ENCODE peak calls at places on chromosome 11, in six cellular contexts. V, Y, B, N, C and D are unnamed samples.

GRCh38 chr11:25068451-25068850 is 571.6 kb downstream of the LUZP2 start:
- DNase-seq in V (no peak), B (no peak), C (no peak), Y (no peak), N (no peak), D (no peak)

GRCh38 chr11:95318459-95318858 is 87.5 kb upstream of the SESN3 start:
- DNase-seq in B (no peak), Y (no peak), C (peak; percentile 14), V (no peak), N (no peak), D (no peak)

GRCh38 chr11:107816028-107816427 is 42.6 kb downstream of the SLC35F2 start:
- DNase-seq in V (no peak), C (no peak), N (no peak), Y (no peak), B (no peak), D (no peak)

GRCh38 chr11:121626507-121626875 is 173.7 kb upstream of the SORL1-AS1 start:
- DNase-seq in B (no peak), C (no peak), N (no peak), Y (no peak), V (no peak), D (no peak)

GRCh38 chr11:8775341-8776133 is 92.9 kb downstream of the RPL27A start:
- DNase-seq in C (peak; percentile 28), V (no peak), Y (no peak), N (peak; percentile 47), B (no peak), D (no peak)

GRCh38 chr11:121237686-121238658 is 54.6 kb upstream of the SC5D start:
- DNase-seq in C (peak; percentile 2), V (no peak), N (no peak), B (no peak), Y (peak; percentile 76), D (peak; percentile 52)

GRCh38 chr11:106395716-106396349 is 318.4 kb downstream of the AASDHPPT start:
- DNase-seq in Y (no peak), C (no peak), B (no peak), N (no peak), V (no peak), D (no peak)

GRCh38 chr11:106186630-106187029 is 109.2 kb downstream of the AASDHPPT start:
- DNase-seq in N (no peak), C (no peak), V (peak; percentile 12), B (no peak), Y (no peak), D (no peak)

GRCh38 chr11:12239396-12240298 is 129.3 kb downstream of the MICAL2 start:
- DNase-seq in Y (peak; percentile 25), B (no peak), C (no peak), V (no peak), N (peak; percentile 57), D (no peak)

GRCh38 chr11:75557649-75558494 is 4.2 kb upstream of the SERPINH1 start:
- DNase-seq in B (peak; percentile 95), C (peak; percentile 97), V (no peak), Y (peak; percentile 88), N (no peak), D (peak; percentile 96)

GRCh38 chr11:105265859-105266258 is 126.3 kb upstream of the CARD18 start:
- DNase-seq in Y (peak; percentile 34), N (no peak), B (peak; percentile 53), C (peak; percentile 71), V (no peak), D (peak; percentile 55)

GRCh38 chr11:113202431-113202830 is 112.0 kb upstream of the TTC12 start:
- DNase-seq in V (peak; percentile 52), N (no peak), C (no peak), Y (no peak), B (no peak), D (peak; percentile 13)

GRCh38 chr11:19428206-19429001 is 187.7 kb upstream of the E2F8 start:
- DNase-seq in B (no peak), N (no peak), C (no peak), Y (no peak), V (peak; percentile 8), D (no peak)

GRCh38 chr11:33733978-33734377 is 2.2 kb downstream of the CD59 start:
- DNase-seq in V (no peak), B (no peak), C (no peak), Y (no peak), N (no peak), D (peak; percentile 38)

GRCh38 chr11:83689062-83689461 is 402.9 kb upstream of the CCDC90B start:
- DNase-seq in Y (no peak), V (no peak), N (no peak), C (no peak), B (no peak), D (no peak)

GRCh38 chr11:35289821-35290220 is 129.5 kb downstream of the SLC1A2 start:
- DNase-seq in Y (peak; percentile 62), B (peak; percentile 66), N (no peak), C (peak; percentile 24), V (no peak), D (peak; percentile 64)

GRCh38 chr11:46026616-46027293 is 94.5 kb downstream of the PHF21A start:
- DNase-seq in N (no peak), C (no peak), B (peak; percentile 72), Y (peak; percentile 16), V (no peak), D (peak; percentile 57)

GRCh38 chr11:125084057-125084416 is 20.9 kb downstream of the SLC37A2 start:
- DNase-seq in Y (no peak), N (no peak), C (no peak), V (no peak), B (no peak), D (no peak)

GRCh38 chr11:47595029-47595428 is 818 bp upstream of the C1QTNF4 start:
- DNase-seq in B (no peak), Y (no peak), N (no peak), C (no peak), V (no peak), D (no peak)

GRCh38 chr11:72189448-72190250 is 2.3 kb upstream of the FOLR1 start:
- DNase-seq in C (no peak), B (no peak), V (no peak), Y (no peak), N (peak; percentile 14), D (no peak)

GRCh38 chr11:43870981-43871550 is 9.6 kb upstream of the ALKBH3 start:
- DNase-seq in C (no peak), B (no peak), V (no peak), N (no peak), Y (no peak), D (no peak)

GRCh38 chr11:129248618-129249017 is 56.5 kb upstream of the ARHGAP32 start:
- DNase-seq in C (peak; percentile 71), N (no peak), Y (peak; percentile 66), B (peak; percentile 81), V (peak; percentile 49), D (peak; percentile 62)

GRCh38 chr11:108875134-108875533 is 210.3 kb downstream of the DDX10 start:
- DNase-seq in N (no peak), Y (no peak), B (no peak), C (no peak), V (no peak), D (no peak)

GRCh38 chr11:3382613-3383275 is 3.8 kb upstream of the ZNF195 start:
- DNase-seq in C (no peak), V (no peak), Y (no peak), B (no peak), N (no peak), D (no peak)
- TF ChIP-seq CTCF in C (no peak), V (no peak), Y (no peak), B (no peak), N (no peak), D (no peak)

GRCh38 chr11:60950933-60951610 is 904 bp downstream of the SLC15A3 start:
- DNase-seq in V (no peak), C (peak; percentile 14), B (peak; percentile 27), Y (no peak), N (no peak), D (no peak)

GRCh38 chr11:60948251-60948650 is 3.7 kb downstream of the SLC15A3 start:
- DNase-seq in N (no peak), B (no peak), C (no peak), V (no peak), Y (no peak), D (no peak)

GRCh38 chr11:60951611-60951908 is 416 bp downstream of the SLC15A3 start:
- DNase-seq in V (no peak), Y (no peak), B (no peak), C (no peak), N (no peak), D (no peak)

GRCh38 chr11:60951909-60952741 is at the start of gene SLC15A3:
- DNase-seq in C (peak; percentile 50), V (no peak), B (peak; percentile 46), N (no peak), Y (no peak), D (peak; percentile 42)

DNA sequence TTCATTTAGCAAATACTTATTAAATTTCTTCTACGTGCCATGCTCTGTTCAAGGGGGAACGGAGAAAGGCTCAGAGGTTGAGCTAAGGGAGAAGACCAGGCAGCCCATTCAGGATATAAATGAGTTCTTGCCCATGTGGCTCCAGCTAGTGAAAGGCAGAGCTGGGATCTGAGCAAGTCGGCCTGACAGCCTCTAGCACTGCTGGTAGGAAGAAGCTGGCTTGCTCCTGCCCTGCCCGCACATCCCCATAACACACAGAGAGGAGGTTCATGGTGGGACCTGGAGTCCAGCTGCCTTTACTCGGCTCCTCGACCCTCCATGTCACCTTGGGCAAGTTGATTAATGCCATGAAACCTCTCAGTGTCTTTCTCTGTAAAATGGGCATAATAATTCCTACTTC is 2.0 kb downstream of the SLC15A3 start:
- DNase-seq in C (no peak), B (no peak), N (no peak), Y (no peak), V (no peak), D (no peak)
- H3K4me3 ChIP-seq in C (no peak overlapping the region), B (no peak overlapping the region), N (no peak overlapping the region), Y (no peak overlapping the region), V (no peak overlapping the region), D (no peak overlapping the region)

DNA sequence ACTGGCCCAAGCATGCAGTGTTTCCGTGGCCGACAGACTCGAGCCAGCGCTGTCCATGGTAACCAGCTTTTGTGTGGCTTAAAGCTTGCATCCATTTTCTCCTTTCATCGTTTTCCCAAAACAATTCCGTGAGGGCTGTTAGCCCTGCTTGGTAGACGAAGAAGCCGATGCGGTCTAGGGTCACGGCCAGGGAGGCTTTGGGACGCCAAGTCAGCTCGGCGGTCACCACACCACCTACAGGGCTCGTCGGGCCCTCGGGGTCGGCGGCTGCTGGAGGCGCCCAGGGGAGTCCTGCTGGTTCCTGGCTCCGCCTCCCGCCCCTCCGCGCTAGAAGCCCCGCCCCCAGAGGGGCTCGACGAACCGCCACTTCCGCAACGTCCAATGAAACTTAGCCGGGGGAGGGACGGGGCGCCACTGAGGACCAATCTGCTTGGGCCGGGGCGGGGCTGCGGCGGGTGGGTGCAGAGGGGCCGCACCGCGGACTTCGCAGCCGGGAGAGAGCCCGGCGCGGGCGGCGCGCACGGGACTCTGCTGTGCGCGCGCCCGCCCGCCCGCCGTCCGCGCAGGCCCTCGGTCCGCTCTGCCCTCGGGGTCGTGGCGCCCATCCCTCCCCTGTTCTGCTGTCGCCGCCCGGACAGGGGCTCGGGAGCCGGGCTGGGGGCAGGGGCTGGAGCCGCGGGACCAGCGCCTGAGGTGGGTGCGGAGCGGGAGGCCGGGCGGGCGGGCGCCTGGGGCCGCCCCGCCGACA is at the start of gene TIGD3:
- DNase-seq in V (peak; percentile 93), N (peak; percentile 98), C (peak; percentile 91), Y (peak; percentile 96), B (peak; percentile 98), D (peak; percentile 94)
- TF ChIP-seq CTCF in V (no peak), N (no peak), C (no peak), Y (no peak), B (no peak), D (no peak)

DNA sequence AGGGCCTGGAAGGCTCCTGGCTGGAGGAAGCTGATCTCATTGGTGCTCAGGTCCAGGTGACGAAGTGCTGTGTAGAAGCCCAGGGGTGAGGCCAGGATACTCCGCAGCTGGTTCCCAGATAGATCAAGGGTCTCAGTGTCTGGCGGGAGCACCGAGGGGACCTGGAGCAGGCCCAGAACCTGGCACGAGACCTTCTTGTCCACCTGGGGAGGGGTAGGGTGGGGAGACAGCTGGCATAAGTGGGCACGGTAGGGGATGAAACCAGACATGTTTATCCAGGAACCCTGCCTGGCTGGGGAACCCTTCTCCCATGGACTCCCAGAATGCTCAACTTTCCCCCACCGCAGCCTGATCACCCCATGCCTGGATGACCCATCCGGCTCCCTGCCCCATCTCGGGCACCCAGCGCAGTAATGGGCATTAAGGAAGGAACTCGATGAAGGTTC is 9.2 kb downstream of the LRRC32 start:
- DNase-seq in V (no peak), C (no peak), Y (no peak), B (no peak), N (no peak), D (no peak)
- H3K4me3 ChIP-seq in V (no peak overlapping the region), C (no peak overlapping the region), Y (no peak overlapping the region), B (no peak overlapping the region), N (no peak overlapping the region), D (no peak overlapping the region)